ENCODE peak calls at places on chromosomes 3 and 15, in six cellular contexts. D is breast epithelium, J is Peyer's patch, L is foreskin keratinocyte, G is GM06990, X is PC-9. S is an unnamed sample. For H3K27me3, the result is how much of the 10 kb centered on the place peaks cover.

GRCh38 chr3:8629151-8630021 is 15.2 kb downstream of the SSUH2 start:
- DNase-seq in J (peak), D (peak), X (peak), L (peak), G (peak), S (peak)

GRCh38 chr3:101725192-101725889 is 927 bp downstream of the CEP97 start:
- DNase-seq in X (peak), G (no peak), D (no peak), L (no peak), J (peak), S (no peak)

GRCh38 chr3:48088056-48088748 is 72.0 kb upstream of the MAP4 start:
- DNase-seq in L (no peak), X (no peak), D (no peak), G (no peak), J (no peak), S (no peak)

GRCh38 chr15:72118400-72118978 is at the start of gene SENP8:
- DNase-seq in G (no peak), D (no peak), L (no peak), X (no peak), J (no peak), S (no peak)

GRCh38 chr3:121648219-121648958 is 12.3 kb downstream of the HCLS1 start:
- DNase-seq in J (no peak), X (no peak), L (no peak), G (no peak), D (no peak), S (no peak)

GRCh38 chr15:70063284-70063991 is 34.3 kb downstream of the TLE3 start:
- DNase-seq in J (peak), X (no peak), G (no peak), L (no peak), D (no peak), S (no peak)

GRCh38 chr15:79779739-79780138 is 117.1 kb downstream of the MTHFS start:
- DNase-seq in J (no peak), L (no peak), G (peak), X (no peak), D (no peak), S (no peak)

GRCh38 chr3:70108072-70108471 is 108.5 kb downstream of the SAMMSON start:
- DNase-seq in X (no peak), L (no peak), J (no peak), D (no peak), G (no peak), S (no peak)

GRCh38 chr3:99458013-99458412 is 180.4 kb upstream of the COL8A1 start:
- DNase-seq in J (no peak), G (no peak), X (no peak), L (no peak), D (no peak), S (no peak)

DNA sequence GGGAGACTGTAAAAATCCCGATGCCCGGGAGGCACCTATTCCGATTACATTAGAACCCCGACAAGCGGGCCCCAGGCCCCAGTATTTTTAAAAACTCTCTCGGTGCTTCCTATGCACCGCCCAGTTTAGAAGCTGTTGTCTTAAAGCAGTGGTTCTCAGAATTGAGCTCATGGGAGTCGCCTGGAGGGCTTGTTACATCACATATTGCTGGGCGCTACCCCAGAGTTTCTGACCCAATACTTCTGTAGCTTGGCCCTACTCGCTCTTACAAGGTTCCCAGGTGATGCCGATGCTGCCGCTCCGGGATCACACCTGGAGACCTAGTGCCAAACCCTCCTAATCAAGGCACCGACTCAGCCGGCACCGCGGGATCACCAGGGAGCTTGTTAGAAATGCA is 35.2 kb downstream of the CPN2 start:
- DNase-seq in G (no peak), D (no peak), L (no peak), J (no peak), X (no peak), S (no peak)
- H3K27me3 ChIP-seq in G (under half), D (under half), L (under half), J (under half), X (under half), S (under half)

DNA sequence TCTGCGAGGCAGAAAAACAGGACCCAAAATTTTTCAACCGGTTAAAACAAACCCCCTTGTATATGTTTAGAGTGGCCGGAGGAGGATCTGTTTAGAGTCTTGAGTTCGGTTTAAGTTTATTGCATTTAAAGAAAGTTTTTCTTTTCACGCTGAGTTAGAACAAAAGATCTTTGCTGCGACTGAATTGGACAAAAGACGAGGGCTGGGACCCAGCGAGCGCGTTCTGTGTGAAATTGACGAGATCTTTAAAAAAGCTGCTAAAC is 9.8 kb downstream of the NR2F2 start:
- DNase-seq in D (no peak), G (no peak), J (no peak), L (no peak), X (no peak), S (no peak)
- H3K27me3 ChIP-seq in D (under half), G (under half), J (under half), L (under half), X (under half), S (under half)

GRCh38 chr15:89397653-89398023 is 63.0 kb upstream of the POLG start:
- DNase-seq in G (no peak), J (no peak), D (no peak), X (no peak), L (no peak), S (no peak)
- H3K27me3 ChIP-seq in G (under half), J (under half), D (under half), X (under half), L (half or more), S (half or more)

GRCh38 chr3:134792700-134793099 is 2.4 kb upstream of the EPHB1 start:
- DNase-seq in G (no peak), L (no peak), J (no peak), X (no peak), D (no peak), S (no peak)

GRCh38 chr3:134795776-134796312 is 784 bp downstream of the EPHB1 start:
- DNase-seq in G (no peak), L (peak), J (no peak), D (no peak), X (no peak), S (no peak)

GRCh38 chr3:134794950-134795775 is at the start of gene EPHB1:
- DNase-seq in J (peak), X (no peak), G (peak), L (peak), D (peak), S (peak)

GRCh38 chr3:134793562-134793961 is 1.5 kb upstream of the EPHB1 start:
- DNase-seq in L (no peak), J (no peak), D (no peak), X (no peak), G (no peak), S (no peak)

DNA sequence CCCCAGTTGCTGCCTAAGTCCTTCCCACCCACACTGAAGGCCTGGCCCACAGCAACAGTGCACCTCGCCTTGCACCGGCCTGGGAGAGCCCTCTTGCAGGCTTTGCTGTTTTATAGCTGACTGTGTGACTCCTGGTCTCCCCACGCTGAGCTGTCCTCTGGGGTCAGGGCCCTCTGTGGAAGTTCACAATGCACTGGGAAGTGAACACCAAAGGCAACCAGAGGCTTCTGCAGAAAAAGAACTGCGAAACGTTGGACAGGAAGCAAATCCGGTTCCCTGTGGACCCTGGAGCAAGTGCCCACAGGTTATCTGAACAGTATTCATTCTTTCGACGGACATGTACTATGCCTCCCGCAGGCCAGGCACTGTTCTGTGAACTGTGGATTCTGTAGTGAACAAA is 737 bp upstream of the EPHB1 start:
- DNase-seq in G (no peak), L (no peak), J (no peak), X (no peak), D (no peak), S (no peak)
- H3K27me3 ChIP-seq in G (under half), L (half or more), J (under half), X (under half), D (under half), S (under half)

DNA sequence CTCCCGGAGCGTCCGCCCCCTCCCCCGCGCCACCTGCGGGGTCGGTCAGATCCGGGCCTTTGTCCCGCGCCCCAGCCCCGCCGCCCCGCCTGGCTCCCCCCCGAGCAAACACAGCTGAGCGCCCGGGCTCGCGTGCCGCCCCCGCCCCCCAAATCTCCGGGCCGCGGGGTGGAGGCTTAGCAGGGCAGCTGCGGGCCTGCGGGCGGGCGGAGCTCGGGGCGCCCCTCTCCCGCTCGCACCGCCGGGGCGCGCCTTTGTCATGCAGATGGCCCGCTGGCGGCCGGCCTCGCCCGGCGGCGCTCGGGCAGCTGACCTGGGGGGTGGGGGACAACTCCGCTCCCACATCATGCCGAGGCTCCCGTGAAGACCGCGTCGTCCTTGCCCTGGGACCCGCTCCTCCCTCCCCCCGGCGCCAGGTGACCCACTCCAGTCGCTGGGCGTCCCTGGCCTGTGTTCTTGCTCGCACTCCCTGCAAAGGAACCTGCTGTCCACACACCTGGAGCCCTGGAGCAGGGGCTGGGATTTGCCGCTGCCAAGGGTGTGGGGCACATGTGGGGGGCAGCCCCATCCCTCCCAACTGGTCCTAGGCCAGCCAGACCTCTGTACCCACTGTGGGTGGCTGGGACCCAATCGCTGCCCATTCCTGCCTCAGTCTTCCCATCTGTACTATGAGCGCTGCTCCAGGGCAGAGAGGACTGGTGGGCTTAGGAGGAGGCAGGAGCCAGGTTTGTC is 33.6 kb downstream of the DNAJB8 start:
- DNase-seq in L (no peak), X (peak), G (no peak), D (no peak), J (no peak), S (no peak)
- H3K27me3 ChIP-seq in L (half or more), X (under half), G (under half), D (under half), J (under half), S (under half)

DNA sequence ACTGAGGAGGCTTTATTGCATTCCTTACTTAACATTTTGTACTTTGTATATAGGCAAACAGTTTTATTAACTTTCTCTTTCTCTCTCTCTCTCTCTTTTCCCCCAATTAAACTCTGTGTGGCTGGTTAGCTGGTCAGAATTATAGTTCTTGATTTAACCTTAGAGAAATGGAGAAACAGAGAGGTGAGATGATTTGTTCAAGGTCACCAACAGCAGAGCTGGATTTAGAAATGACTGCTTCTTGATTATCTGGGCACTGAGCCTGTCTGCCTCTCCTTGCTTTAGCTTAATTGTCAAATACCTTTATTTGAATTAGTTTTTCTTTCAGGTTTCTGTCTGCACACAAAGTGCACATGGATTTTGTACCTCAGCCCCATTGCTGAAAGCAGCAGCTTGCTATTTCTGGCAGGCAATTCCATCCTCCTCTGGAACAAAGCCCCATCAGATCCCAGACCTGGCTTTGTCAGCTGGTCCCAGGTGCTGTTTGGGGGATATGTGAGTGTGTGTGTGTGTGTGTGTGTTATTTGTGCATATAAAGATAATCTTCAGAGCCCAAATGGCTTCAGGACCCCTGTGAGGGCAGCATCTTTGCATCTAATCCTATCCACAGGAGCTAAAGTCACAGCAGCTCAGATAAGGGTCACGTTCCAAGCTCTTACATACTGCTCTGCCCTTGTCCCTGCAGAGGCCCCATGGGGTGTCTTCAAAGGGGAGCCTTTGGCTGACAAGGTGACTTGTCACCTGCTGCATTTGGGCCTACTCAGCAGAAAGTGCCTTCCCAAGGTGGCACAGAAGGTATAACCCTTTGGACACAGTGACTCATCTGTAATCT is 35.5 kb downstream of the GJD2 start:
- DNase-seq in J (no peak), G (no peak), D (no peak), L (no peak), X (no peak), S (no peak)
- H3K27me3 ChIP-seq in J (under half), G (under half), D (under half), L (half or more), X (under half), S (under half)